ENCODE peak calls at places on chromosomes 13 and 19, in four cellular contexts. Z is IMR-90; T is CD4-positive, CD25-positive, alpha-beta regulatory T cell; J is tibial artery. M is an unnamed sample.

GRCh38 chr19:50607874-50608785 is 31.6 kb downstream of the SYT3 start:
- DNase-seq in J (no peak), T (peak; percentile 36), Z (peak; percentile 67), M (peak; percentile 77)

GRCh38 chr19:27746691-27747380 is 1466.1 kb downstream of the UQCRFS1 start:
- DNase-seq in J (no peak), T (no peak), Z (peak; percentile 1), M (peak; percentile 44)

GRCh38 chr13:51267581-51267980 is 45.4 kb downstream of the FAM124A start:
- DNase-seq in Z (no peak), T (no peak), J (no peak), M (no peak)

GRCh38 chr19:42178791-42179500 is 38.5 kb downstream of the DEDD2 start:
- DNase-seq in Z (no peak), J (no peak), T (no peak), M (no peak)

GRCh38 chr19:37077615-37077928 is 661 bp upstream of the ZNF420 start:
- DNase-seq in J (no peak), T (no peak), Z (peak; percentile 11), M (no peak)

GRCh38 chr13:112806761-112807652 is 117.2 kb downstream of the ATP11A start:
- DNase-seq in T (no peak), Z (peak; percentile 47), J (peak; percentile 51), M (no peak)

GRCh38 chr19:677601-678380 is 1.6 kb downstream of the FSTL3 start:
- DNase-seq in J (no peak), Z (no peak), T (no peak), M (no peak)

GRCh38 chr19:36060430-36060829 is 5.7 kb downstream of the WDR62 start:
- DNase-seq in Z (peak; percentile 63), J (no peak), T (no peak), M (peak; percentile 41)

GRCh38 chr19:20367811-20368294 is 197.7 kb downstream of the ZNF737 start:
- DNase-seq in T (no peak), J (no peak), Z (no peak), M (no peak)
- H3K4me3 ChIP-seq in T (no peak overlapping the region), J (no peak overlapping the region), Z (no peak overlapping the region), M (no peak overlapping the region)

GRCh38 chr13:28531956-28532225 is 37.0 kb upstream of the FLT1 start:
- DNase-seq in T (no peak), Z (no peak), J (no peak), M (no peak)

GRCh38 chr13:28532226-28533048 is 37.5 kb upstream of the FLT1 start:
- DNase-seq in J (no peak), Z (no peak), T (no peak), M (peak; percentile 48)

GRCh38 chr13:28533441-28534166 is 38.7 kb upstream of the FLT1 start:
- DNase-seq in J (no peak), Z (no peak), T (no peak), M (no peak)

GRCh38 chr13:28534210-28534609 is 39.3 kb upstream of the FLT1 start:
- DNase-seq in J (no peak), T (no peak), Z (no peak), M (no peak)

GRCh38 chr13:28533049-28533436 is 38.1 kb upstream of the FLT1 start:
- DNase-seq in J (no peak), T (no peak), Z (no peak), M (no peak)
- H3K4me3 ChIP-seq in J (peak overlapping the region; percentile 43), T (no peak overlapping the region), Z (peak overlapping the region; percentile 43), M (peak overlapping the region; percentile 62)

GRCh38 chr19:39419003-39419402 is 6.5 kb downstream of the PLEKHG2 start:
- DNase-seq in J (no peak), Z (no peak), T (no peak), M (no peak)
- H3K4me3 ChIP-seq in J (no peak overlapping the region), Z (no peak overlapping the region), T (no peak overlapping the region), M (no peak overlapping the region)

DNA sequence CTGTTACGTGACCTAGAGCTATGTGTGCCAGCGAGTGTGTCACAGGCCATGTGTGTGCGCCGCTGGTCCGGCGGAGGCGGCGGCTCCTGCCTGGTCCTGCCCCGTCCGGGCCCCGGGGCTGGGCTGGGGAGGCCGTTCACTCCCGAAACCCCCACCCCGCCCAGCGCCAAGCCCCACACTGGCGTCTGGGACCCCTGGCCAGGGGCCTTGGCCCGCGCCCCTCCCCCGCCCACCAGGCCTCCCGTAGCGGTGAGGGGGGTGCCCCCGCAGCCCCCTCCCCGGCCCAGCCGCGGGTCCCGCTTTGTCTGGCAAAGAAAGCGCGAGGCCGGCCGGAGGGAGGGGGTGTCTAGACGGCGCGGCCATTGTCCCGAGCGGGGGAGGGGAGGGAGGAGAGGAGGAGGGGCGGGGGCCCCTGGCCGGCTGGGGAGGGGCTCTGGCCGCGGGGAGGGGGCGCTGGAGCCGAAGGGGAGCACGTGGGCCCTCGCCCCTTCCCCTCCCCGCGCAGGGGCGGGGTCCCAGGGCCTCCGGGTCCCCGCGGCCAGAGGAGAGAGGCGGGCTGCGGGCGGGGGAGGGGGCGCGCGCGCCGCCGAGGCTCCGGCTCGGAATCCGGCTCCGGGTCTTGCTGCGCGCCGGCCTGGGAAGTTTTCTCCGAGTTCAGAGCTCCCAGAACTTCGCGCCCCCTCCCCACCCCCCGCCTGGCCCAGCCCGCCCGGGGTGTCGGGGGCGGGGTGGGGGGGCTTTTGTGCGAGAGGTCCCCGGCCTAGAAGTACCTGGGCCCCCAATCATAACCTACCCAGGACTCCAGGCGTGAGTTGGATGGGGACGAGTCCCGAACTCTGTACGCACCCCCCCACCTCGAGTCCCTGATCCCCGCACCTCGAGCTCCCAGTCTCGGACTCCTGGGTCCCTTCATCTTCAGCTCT is 882 bp downstream of the NOTCH3 start:
- DNase-seq in T (no peak), J (peak; percentile 84), Z (peak; percentile 16), M (no peak)
- H3K4me3 ChIP-seq in T (no peak overlapping the region), J (peak overlapping the region; percentile 96), Z (peak overlapping the region; percentile 95), M (peak overlapping the region; percentile 59)

DNA sequence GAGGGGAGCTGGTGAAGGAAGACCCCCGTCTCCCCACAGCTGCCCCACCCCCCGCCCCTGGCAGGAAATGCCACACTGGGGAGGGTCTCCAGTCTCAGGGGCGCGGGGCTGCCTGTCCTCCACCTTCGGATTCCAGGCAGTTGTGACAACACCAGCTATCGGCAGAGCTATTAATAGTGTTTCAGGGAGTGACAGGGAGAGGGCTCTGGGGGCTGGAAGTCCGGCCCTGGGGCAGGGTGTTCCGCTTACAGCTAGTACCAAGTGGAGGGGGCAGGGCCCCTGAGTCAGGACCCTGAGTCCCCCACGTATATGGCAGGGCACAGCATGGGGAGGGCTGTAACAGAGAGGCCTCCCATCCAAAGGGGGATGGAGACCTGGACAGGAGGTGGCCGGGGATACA is 4.1 kb downstream of the SIX5 start:
- DNase-seq in T (no peak), J (peak; percentile 72), Z (no peak), M (peak; percentile 82)
- H3K4me3 ChIP-seq in T (no peak overlapping the region), J (no peak overlapping the region), Z (no peak overlapping the region), M (no peak overlapping the region)

DNA sequence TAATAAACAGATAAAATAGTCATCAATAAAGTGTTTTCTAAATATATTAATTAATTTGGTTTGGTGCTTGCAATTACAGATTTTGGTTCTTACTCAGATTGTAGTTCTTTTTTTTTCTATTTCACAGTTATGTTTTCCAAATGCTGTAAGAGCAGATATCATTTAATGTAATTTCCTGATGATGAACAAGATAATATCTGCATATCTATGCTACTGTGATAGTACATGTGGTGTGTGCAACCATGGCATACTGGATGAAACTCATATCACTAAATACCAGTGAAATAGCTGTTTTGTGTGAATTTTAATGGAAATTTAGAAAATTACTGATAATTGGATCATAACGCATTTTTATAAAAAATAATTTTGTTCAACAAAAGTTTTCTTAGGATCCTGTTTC is 88.8 kb upstream of the MAB21L1 start:
- DNase-seq in T (no peak), Z (no peak), J (no peak), M (no peak)
- H3K4me3 ChIP-seq in T (no peak overlapping the region), Z (no peak overlapping the region), J (no peak overlapping the region), M (no peak overlapping the region)

GRCh38 chr19:30065680-30066606 is 123.9 kb downstream of the URI1 start:
- DNase-seq in Z (no peak), J (no peak), T (no peak), M (no peak)

GRCh38 chr19:30063184-30064020 is 121.4 kb downstream of the URI1 start:
- DNase-seq in J (no peak), Z (no peak), T (no peak), M (no peak)

GRCh38 chr19:30062331-30063183 is 120.5 kb downstream of the URI1 start:
- DNase-seq in J (no peak), T (no peak), Z (no peak), M (no peak)

GRCh38 chr19:30064776-30065494 is 122.9 kb downstream of the URI1 start:
- DNase-seq in Z (no peak), J (no peak), T (no peak), M (no peak)

GRCh38 chr19:30064021-30064699 is 122.1 kb downstream of the URI1 start:
- DNase-seq in T (no peak), Z (no peak), J (no peak), M (no peak)
- H3K4me3 ChIP-seq in T (no peak overlapping the region), Z (no peak overlapping the region), J (no peak overlapping the region), M (no peak overlapping the region)

GRCh38 chr13:50236898-50237318 is 221.7 kb downstream of the KCNRG start:
- DNase-seq in Z (peak; percentile 5), T (peak; percentile 20), J (no peak), M (no peak)
- H3K4me3 ChIP-seq in Z (no peak overlapping the region), T (peak overlapping the region; percentile 97), J (no peak overlapping the region), M (no peak overlapping the region)

GRCh38 chr13:110277357-110277950 is 29.5 kb downstream of the COL4A1 start:
- DNase-seq in T (no peak), Z (no peak), J (no peak), M (no peak)
- H3K4me3 ChIP-seq in T (no peak overlapping the region), Z (no peak overlapping the region), J (no peak overlapping the region), M (no peak overlapping the region)

GRCh38 chr19:39539519-39540332 is at the start of gene EID2:
- DNase-seq in Z (peak; percentile 93), J (peak; percentile 96), T (peak; percentile 86), M (peak; percentile 95)

GRCh38 chr19:39539165-39539518 is 819 bp downstream of the EID2 start:
- DNase-seq in J (no peak), Z (peak; percentile 54), T (no peak), M (no peak)

GRCh38 chr19:39542198-39542597 is 2.2 kb upstream of the EID2 start:
- DNase-seq in T (no peak), Z (no peak), J (no peak), M (no peak)

GRCh38 chr19:39543477-39543857 is 3.5 kb upstream of the EID2 start:
- DNase-seq in J (no peak), T (no peak), Z (no peak), M (no peak)

GRCh38 chr19:39540333-39540673 is 342 bp upstream of the EID2 start:
- DNase-seq in J (no peak), T (no peak), Z (no peak), M (no peak)
- H3K4me3 ChIP-seq in J (peak overlapping the region; percentile 77), T (peak overlapping the region; percentile 67), Z (no peak overlapping the region), M (peak overlapping the region; percentile 84)